ENCODE peak calls at places on chromosomes 6 and 20, in four cellular contexts. One of them, this sample, is unnamed.

GRCh38 chr6:56292505-56293181 is 45.3 kb upstream of the COL21A1 start:
- DNase-seq in mucosa of descending colon: no peak
- DNase-seq in upper lobe of right lung: no peak
- DNase-seq in fibroblast of pulmonary artery: peak
- DNase-seq in this sample: peak

GRCh38 chr20:32139947-32140346 is 30.4 kb downstream of the TM9SF4 start:
- DNase-seq in mucosa of descending colon: no peak
- DNase-seq in upper lobe of right lung: no peak
- DNase-seq in fibroblast of pulmonary artery: no peak
- DNase-seq in this sample: no peak

GRCh38 chr6:41937881-41938574 is 3.6 kb downstream of the CCND3 start:
- DNase-seq in mucosa of descending colon: no peak
- DNase-seq in upper lobe of right lung: no peak
- DNase-seq in fibroblast of pulmonary artery: peak
- DNase-seq in this sample: no peak

GRCh38 chr6:151916680-151917164 is 109.2 kb downstream of the ESR1 start:
- DNase-seq in mucosa of descending colon: no peak
- DNase-seq in upper lobe of right lung: no peak
- DNase-seq in fibroblast of pulmonary artery: peak
- DNase-seq in this sample: peak

GRCh38 chr6:52839124-52840055 is 1.2 kb downstream of the GSTA5 start:
- DNase-seq in mucosa of descending colon: peak
- DNase-seq in upper lobe of right lung: no peak
- DNase-seq in fibroblast of pulmonary artery: peak
- DNase-seq in this sample: peak

GRCh38 chr6:158506577-158506976 is 53.3 kb upstream of the TMEM181 start:
- DNase-seq in mucosa of descending colon: no peak
- DNase-seq in upper lobe of right lung: no peak
- DNase-seq in fibroblast of pulmonary artery: peak
- DNase-seq in this sample: no peak

GRCh38 chr6:32941412-32941784 is 570 bp upstream of the HLA-DMB start:
- DNase-seq in mucosa of descending colon: no peak
- DNase-seq in upper lobe of right lung: no peak
- DNase-seq in fibroblast of pulmonary artery: no peak
- DNase-seq in this sample: no peak

GRCh38 chr6:139925894-139926641 is 551.6 kb upstream of the CITED2 start:
- DNase-seq in mucosa of descending colon: peak
- DNase-seq in upper lobe of right lung: no peak
- DNase-seq in fibroblast of pulmonary artery: peak
- DNase-seq in this sample: no peak

GRCh38 chr6:20211941-20212391 is 303 bp downstream of the MBOAT1 start:
- DNase-seq in mucosa of descending colon: no peak
- DNase-seq in upper lobe of right lung: no peak
- DNase-seq in fibroblast of pulmonary artery: peak
- DNase-seq in this sample: peak

GRCh38 chr6:51600514-51600913 is 486.9 kb downstream of the PKHD1 start:
- DNase-seq in mucosa of descending colon: no peak
- DNase-seq in upper lobe of right lung: no peak
- DNase-seq in fibroblast of pulmonary artery: no peak
- DNase-seq in this sample: no peak

GRCh38 chr6:121851056-121851455 is 415.6 kb downstream of the GJA1 start:
- DNase-seq in mucosa of descending colon: no peak
- DNase-seq in upper lobe of right lung: no peak
- DNase-seq in fibroblast of pulmonary artery: no peak
- DNase-seq in this sample: no peak

GRCh38 chr6:22146581-22147468 is 150.0 kb downstream of the PRL start:
- DNase-seq in mucosa of descending colon: peak
- DNase-seq in upper lobe of right lung: no peak
- DNase-seq in fibroblast of pulmonary artery: peak
- DNase-seq in this sample: no peak

GRCh38 chr20:3407426-3408250 is at the start of gene DNAAF9:
- DNase-seq in mucosa of descending colon: peak
- DNase-seq in upper lobe of right lung: peak
- DNase-seq in fibroblast of pulmonary artery: peak
- DNase-seq in this sample: peak

GRCh38 chr6:46410330-46410953 is 80.8 kb downstream of the RCAN2 start:
- DNase-seq in mucosa of descending colon: no peak
- DNase-seq in upper lobe of right lung: no peak
- DNase-seq in fibroblast of pulmonary artery: peak
- DNase-seq in this sample: peak

GRCh38 chr6:87714093-87714809 is 12.2 kb upstream of the AKIRIN2 start:
- DNase-seq in mucosa of descending colon: no peak
- DNase-seq in upper lobe of right lung: no peak
- DNase-seq in fibroblast of pulmonary artery: peak
- DNase-seq in this sample: peak

GRCh38 chr6:31952140-31952805 is 6.4 kb downstream of the CFB start:
- DNase-seq in mucosa of descending colon: peak
- DNase-seq in upper lobe of right lung: peak
- DNase-seq in fibroblast of pulmonary artery: peak
- DNase-seq in this sample: peak

GRCh38 chr6:28258877-28259777 is at the start of gene NKAPL:
- DNase-seq in mucosa of descending colon: peak
- DNase-seq in upper lobe of right lung: peak
- DNase-seq in fibroblast of pulmonary artery: peak
- DNase-seq in this sample: no peak

GRCh38 chr6:47264775-47265184 is 44.9 kb downstream of the TNFRSF21 start:
- DNase-seq in mucosa of descending colon: no peak
- DNase-seq in upper lobe of right lung: no peak
- DNase-seq in fibroblast of pulmonary artery: peak
- DNase-seq in this sample: no peak

GRCh38 chr20:3067139-3068009 is 4.0 kb upstream of the OXT start:
- DNase-seq in mucosa of descending colon: no peak
- DNase-seq in upper lobe of right lung: no peak
- DNase-seq in fibroblast of pulmonary artery: no peak
- DNase-seq in this sample: no peak

GRCh38 chr6:25257686-25258348 is 21.4 kb upstream of the CARMIL1 start:
- DNase-seq in mucosa of descending colon: no peak
- DNase-seq in upper lobe of right lung: no peak
- DNase-seq in fibroblast of pulmonary artery: no peak
- DNase-seq in this sample: no peak

GRCh38 chr6:19865178-19865577 is 28.0 kb downstream of the ID4 start:
- DNase-seq in mucosa of descending colon: no peak
- DNase-seq in upper lobe of right lung: no peak
- DNase-seq in fibroblast of pulmonary artery: no peak
- DNase-seq in this sample: no peak

GRCh38 chr6:116667620-116668019 is 946 bp downstream of the ZUP1 start:
- DNase-seq in mucosa of descending colon: no peak
- DNase-seq in upper lobe of right lung: no peak
- DNase-seq in fibroblast of pulmonary artery: no peak
- DNase-seq in this sample: peak

GRCh38 chr6:14022673-14023072 is 94.9 kb upstream of the CD83 start:
- DNase-seq in mucosa of descending colon: no peak
- DNase-seq in upper lobe of right lung: no peak
- DNase-seq in fibroblast of pulmonary artery: no peak
- DNase-seq in this sample: no peak

GRCh38 chr6:18585032-18585573 is 198.0 kb downstream of the RNF144B start:
- DNase-seq in mucosa of descending colon: peak
- DNase-seq in upper lobe of right lung: no peak
- DNase-seq in fibroblast of pulmonary artery: peak
- DNase-seq in this sample: peak

GRCh38 chr6:115613488-115613887 is 447.2 kb downstream of the FRK start:
- DNase-seq in mucosa of descending colon: no peak
- DNase-seq in upper lobe of right lung: no peak
- DNase-seq in fibroblast of pulmonary artery: peak
- DNase-seq in this sample: peak

GRCh38 chr6:28693033-28693750 is 167.5 kb downstream of the GPX5 start:
- DNase-seq in mucosa of descending colon: no peak
- DNase-seq in upper lobe of right lung: no peak
- DNase-seq in fibroblast of pulmonary artery: no peak
- DNase-seq in this sample: no peak

GRCh38 chr20:1328680-1329330 is at the start of gene SDCBP2:
- DNase-seq in mucosa of descending colon: peak
- DNase-seq in upper lobe of right lung: peak
- DNase-seq in fibroblast of pulmonary artery: no peak
- DNase-seq in this sample: peak

GRCh38 chr20:25389858-25390537 is 637 bp downstream of the ABHD12 start:
- DNase-seq in mucosa of descending colon: peak
- DNase-seq in upper lobe of right lung: peak
- DNase-seq in fibroblast of pulmonary artery: no peak
- DNase-seq in this sample: peak

GRCh38 chr20:25394996-25395395 is 4.4 kb upstream of the ABHD12 start:
- DNase-seq in mucosa of descending colon: no peak
- DNase-seq in upper lobe of right lung: no peak
- DNase-seq in fibroblast of pulmonary artery: no peak
- DNase-seq in this sample: no peak

GRCh38 chr20:25394276-25394675 is 3.6 kb upstream of the ABHD12 start:
- DNase-seq in mucosa of descending colon: no peak
- DNase-seq in upper lobe of right lung: no peak
- DNase-seq in fibroblast of pulmonary artery: no peak
- DNase-seq in this sample: no peak

GRCh38 chr20:25389381-25389857 is 1.2 kb downstream of the ABHD12 start:
- DNase-seq in mucosa of descending colon: no peak
- DNase-seq in upper lobe of right lung: no peak
- DNase-seq in fibroblast of pulmonary artery: peak
- DNase-seq in this sample: peak

DNA sequence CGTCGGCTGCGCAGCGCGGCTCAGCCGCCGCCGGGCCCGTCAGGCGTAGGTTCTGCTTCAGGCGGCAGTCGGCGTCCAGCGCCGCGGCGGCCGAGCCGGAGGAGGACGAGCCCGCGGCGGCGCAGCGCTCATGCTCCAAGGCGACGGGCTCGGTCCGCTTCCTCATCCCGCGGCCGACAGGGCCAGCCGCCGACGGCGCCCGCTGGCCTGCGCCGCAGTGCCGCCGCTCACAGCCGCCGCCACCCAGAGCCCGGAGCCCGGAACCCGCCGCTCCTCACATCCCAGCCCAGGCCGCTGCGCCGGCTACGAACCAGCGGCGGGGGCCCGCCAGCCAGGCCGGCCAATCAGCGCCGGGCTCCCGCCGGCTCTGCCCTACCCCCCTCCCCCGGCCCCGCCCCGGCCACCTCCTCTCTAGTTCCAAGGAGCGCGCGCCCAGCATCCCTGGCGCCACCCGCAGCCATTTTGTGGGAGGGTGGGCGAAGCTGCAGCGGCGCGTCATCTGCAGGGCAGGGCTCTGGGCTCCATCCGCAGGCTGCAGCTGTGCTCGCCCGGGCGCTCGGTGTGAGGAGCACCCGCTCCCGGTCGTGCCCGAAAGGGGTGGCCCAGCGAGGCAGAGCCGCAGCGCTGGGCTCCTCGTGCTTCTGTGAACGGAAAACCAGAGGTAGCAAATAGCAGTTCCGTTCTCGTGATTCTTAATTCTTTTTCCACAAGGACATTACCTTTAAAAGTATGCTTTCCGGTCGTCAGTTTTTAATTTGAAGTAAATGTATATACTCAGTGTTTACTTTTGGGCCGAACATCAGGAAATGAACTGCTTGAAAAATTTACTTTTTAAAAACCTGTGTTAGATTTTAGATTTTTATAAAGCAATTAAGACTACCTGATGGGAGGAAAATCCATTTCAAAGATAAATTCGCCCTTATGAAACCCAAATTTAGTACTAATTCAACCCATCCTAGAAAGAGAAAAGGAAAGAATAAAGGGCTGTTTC is at the start of gene ABHD12:
- DNase-seq in mucosa of descending colon: peak
- DNase-seq in upper lobe of right lung: peak
- DNase-seq in fibroblast of pulmonary artery: peak
- DNase-seq in this sample: peak
- TF ChIP-seq CTCF in mucosa of descending colon: no peak
- TF ChIP-seq CTCF in upper lobe of right lung: no peak
- TF ChIP-seq CTCF in fibroblast of pulmonary artery: no peak
- TF ChIP-seq CTCF in this sample: no peak

DNA sequence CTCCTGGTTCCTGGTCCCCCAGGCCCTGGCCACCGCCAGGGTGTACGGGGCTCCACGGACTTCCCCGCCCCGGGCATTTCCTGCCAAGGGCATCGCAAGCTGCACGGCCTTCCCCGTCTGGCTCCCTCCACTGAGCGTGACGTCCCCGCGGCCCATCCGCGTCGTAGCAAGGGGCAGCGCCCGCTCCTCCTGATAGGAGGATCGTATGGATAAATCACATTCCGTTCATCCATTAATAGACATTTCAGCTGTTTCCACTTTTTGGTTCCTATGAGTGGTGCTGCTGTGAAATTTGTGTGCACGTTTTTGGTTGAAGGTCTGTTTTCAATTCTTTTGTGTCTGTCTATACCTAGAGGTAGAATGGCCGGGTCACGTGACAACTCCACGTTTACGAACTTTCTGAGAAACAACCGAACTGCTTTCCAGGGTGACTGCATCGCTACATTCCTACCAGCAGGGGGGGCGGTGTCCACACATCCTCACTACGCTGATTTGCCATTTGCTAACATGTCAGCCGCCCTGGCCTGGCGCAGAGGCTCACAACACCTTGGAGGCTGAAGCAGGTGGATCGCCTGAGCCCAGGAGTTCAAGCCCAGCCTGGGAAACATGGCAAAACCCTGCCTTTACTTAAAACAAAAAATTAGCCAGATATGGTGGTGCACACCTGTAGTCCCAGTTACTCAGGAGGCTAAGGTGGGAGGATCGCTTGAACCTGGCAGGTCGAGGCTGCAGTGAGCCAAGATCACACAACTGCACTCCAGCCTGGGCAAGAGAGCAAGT is 37.7 kb downstream of the KCNQ2 start:
- DNase-seq in mucosa of descending colon: peak
- DNase-seq in upper lobe of right lung: peak
- DNase-seq in fibroblast of pulmonary artery: peak
- DNase-seq in this sample: peak
- TF ChIP-seq CTCF in mucosa of descending colon: peak
- TF ChIP-seq CTCF in upper lobe of right lung: peak
- TF ChIP-seq CTCF in fibroblast of pulmonary artery: peak
- TF ChIP-seq CTCF in this sample: peak

GRCh38 chr20:49523767-49524360 is 41.4 kb upstream of the KCNB1 start:
- DNase-seq in mucosa of descending colon: no peak
- DNase-seq in upper lobe of right lung: no peak
- DNase-seq in fibroblast of pulmonary artery: no peak
- DNase-seq in this sample: no peak
- TF ChIP-seq CTCF in mucosa of descending colon: no peak
- TF ChIP-seq CTCF in upper lobe of right lung: no peak
- TF ChIP-seq CTCF in fibroblast of pulmonary artery: no peak
- TF ChIP-seq CTCF in this sample: no peak

GRCh38 chr20:6074145-6074561 is 20.3 kb upstream of the LRRN4 start:
- DNase-seq in mucosa of descending colon: no peak
- DNase-seq in upper lobe of right lung: no peak
- DNase-seq in fibroblast of pulmonary artery: peak
- DNase-seq in this sample: peak
- TF ChIP-seq CTCF in mucosa of descending colon: no peak
- TF ChIP-seq CTCF in upper lobe of right lung: peak
- TF ChIP-seq CTCF in fibroblast of pulmonary artery: peak
- TF ChIP-seq CTCF in this sample: no peak

GRCh38 chr6:169839029-169839481 is 87.6 kb downstream of the ERMARD start:
- DNase-seq in mucosa of descending colon: no peak
- DNase-seq in upper lobe of right lung: no peak
- DNase-seq in fibroblast of pulmonary artery: no peak
- DNase-seq in this sample: no peak
- TF ChIP-seq CTCF in mucosa of descending colon: no peak
- TF ChIP-seq CTCF in upper lobe of right lung: no peak
- TF ChIP-seq CTCF in fibroblast of pulmonary artery: no peak
- TF ChIP-seq CTCF in this sample: no peak

DNA sequence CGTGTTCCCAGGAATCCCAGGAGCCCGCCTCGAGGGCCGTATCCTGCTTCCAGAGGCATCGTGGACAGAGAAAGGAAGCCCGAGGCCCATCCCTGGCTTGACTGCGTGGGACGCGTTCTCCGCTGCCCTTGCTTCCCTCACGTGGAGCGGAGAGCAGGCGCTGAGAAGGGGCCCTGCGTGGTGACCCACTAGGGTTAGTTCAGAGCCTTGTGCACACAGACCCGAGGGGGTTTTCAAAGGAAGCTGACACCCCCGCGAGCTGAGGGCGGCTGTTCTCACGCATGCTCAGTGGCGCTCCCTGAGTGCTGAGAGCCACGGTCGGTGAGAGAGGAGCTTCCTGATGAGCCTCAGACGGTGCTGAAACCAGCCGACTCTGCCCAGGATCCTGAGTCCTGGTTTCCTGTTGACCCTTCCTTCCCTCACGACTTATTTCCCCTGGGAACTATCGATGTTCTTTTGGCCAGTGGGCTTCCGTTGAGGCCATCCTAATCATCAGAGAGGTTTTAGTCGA is 28.9 kb upstream of the CCR6 start:
- DNase-seq in mucosa of descending colon: peak
- DNase-seq in upper lobe of right lung: no peak
- DNase-seq in fibroblast of pulmonary artery: no peak
- DNase-seq in this sample: no peak
- TF ChIP-seq CTCF in mucosa of descending colon: no peak
- TF ChIP-seq CTCF in upper lobe of right lung: no peak
- TF ChIP-seq CTCF in fibroblast of pulmonary artery: no peak
- TF ChIP-seq CTCF in this sample: no peak

This sample was measured in MCF 10A.